ENCODE peak calls at places on chromosome 18, in eight cellular contexts. J, Q, D, T, W, V, S and R are unnamed samples.

GRCh38 chr18:48663931-48664847 is 125.4 kb downstream of the CTIF start:
- DNase-seq in V (peak; percentile 51), W (no peak), J (peak; percentile 88), Q (no peak), S (peak; percentile 57), D (peak; percentile 99), T (peak; percentile 42), R (no peak)

GRCh38 chr18:36186461-36187137 is 698 bp upstream of the MOCOS start:
- DNase-seq in Q (no peak), J (peak; percentile 73), T (peak; percentile 41), W (no peak), V (peak; percentile 65), S (no peak), D (peak; percentile 74), R (no peak)

GRCh38 chr18:8750954-8751415 is 45.6 kb downstream of the MTCL1 start:
- DNase-seq in D (no peak), J (no peak), W (no peak), V (no peak), Q (no peak), T (no peak), S (peak; percentile 81), R (no peak)

GRCh38 chr18:54830260-54830659 is 2.0 kb downstream of the RAB27B start:
- DNase-seq in W (no peak), T (no peak), V (no peak), Q (no peak), S (no peak), D (no peak), J (no peak), R (no peak)

GRCh38 chr18:21914739-21915319 is 174.2 kb downstream of the MIB1 start:
- DNase-seq in J (peak; percentile 85), W (peak; percentile 59), T (peak; percentile 53), D (no peak), V (peak; percentile 46), S (peak; percentile 81), Q (no peak), R (peak; percentile 3)

GRCh38 chr18:29711931-29712330 is 1330.6 kb downstream of the DSC3 start:
- DNase-seq in V (no peak), D (peak; percentile 55), S (no peak), Q (no peak), J (peak; percentile 91), T (no peak), W (no peak), R (no peak)

GRCh38 chr18:3873698-3874495 is 423.9 kb downstream of the TGIF1 start:
- DNase-seq in J (peak; percentile 19), D (no peak), T (no peak), S (no peak), Q (no peak), V (no peak), W (no peak), R (no peak)

GRCh38 chr18:48850891-48851302 is 99.9 kb downstream of the SMAD7 start:
- DNase-seq in W (no peak), D (no peak), Q (no peak), T (no peak), V (no peak), S (no peak), J (no peak), R (no peak)

GRCh38 chr18:57077786-57078552 is 68.9 kb upstream of the BOD1L2 start:
- DNase-seq in Q (peak; percentile 93), V (no peak), D (no peak), W (no peak), T (no peak), J (no peak), S (no peak), R (no peak)

GRCh38 chr18:62399306-62399705 is 74.2 kb downstream of the TNFRSF11A start:
- DNase-seq in T (no peak), W (no peak), V (no peak), Q (no peak), D (no peak), J (no peak), S (no peak), R (no peak)

GRCh38 chr18:11498821-11499220 is 110.6 kb upstream of the SLC35G4 start:
- DNase-seq in J (no peak), D (no peak), S (no peak), T (no peak), Q (no peak), W (no peak), V (no peak), R (no peak)

GRCh38 chr18:58272779-58273500 is 228.9 kb downstream of the NEDD4L start:
- DNase-seq in D (no peak), Q (no peak), W (no peak), T (no peak), J (peak; percentile 40), S (peak; percentile 19), V (no peak), R (no peak)

GRCh38 chr18:58279504-58280158 is 235.6 kb downstream of the NEDD4L start:
- DNase-seq in W (no peak), V (no peak), S (no peak), Q (no peak), T (no peak), J (no peak), D (no peak), R (no peak)

GRCh38 chr18:58280159-58280540 is 236.1 kb downstream of the NEDD4L start:
- DNase-seq in V (no peak), W (no peak), Q (no peak), T (no peak), D (no peak), S (no peak), J (no peak), R (no peak)

GRCh38 chr18:58277457-58277739 is 233.4 kb downstream of the NEDD4L start:
- DNase-seq in Q (no peak), D (no peak), V (no peak), J (no peak), T (no peak), S (no peak), W (no peak), R (no peak)

GRCh38 chr18:58276640-58277456 is 232.8 kb downstream of the NEDD4L start:
- DNase-seq in S (no peak), D (no peak), J (no peak), W (no peak), T (no peak), Q (no peak), V (no peak), R (no peak)
- TF ChIP-seq POLR2AphosphoS5 in S (no peak), D (no peak), J (no peak), W (no peak), T (no peak), Q (no peak), V (no peak), R (no peak)

GRCh38 chr18:78974115-78974740 is 5.4 kb upstream of the SALL3 start:
- DNase-seq in J (peak; percentile 63), V (no peak), D (peak; percentile 64), T (no peak), W (no peak), Q (no peak), S (no peak), R (no peak)
- TF ChIP-seq EZH2 in J (peak; percentile 77), V (no peak), D (peak; percentile 71), T (no peak), W (no peak), Q (no peak), S (peak; percentile 25), R (peak; percentile 17)

GRCh38 chr18:68498185-68498584 is 216.7 kb downstream of the TMX3 start:
- DNase-seq in D (no peak), W (no peak), V (no peak), J (no peak), Q (no peak), T (no peak), S (no peak), R (no peak)

GRCh38 chr18:68489018-68489792 is 225.7 kb downstream of the TMX3 start:
- DNase-seq in W (no peak), D (no peak), V (no peak), Q (no peak), J (peak; percentile 87), S (no peak), T (no peak), R (no peak)

GRCh38 chr18:68499141-68499540 is 215.8 kb downstream of the TMX3 start:
- DNase-seq in Q (no peak), D (no peak), S (no peak), T (no peak), J (no peak), W (no peak), V (no peak), R (no peak)

GRCh38 chr18:68500551-68500950 is 214.4 kb downstream of the TMX3 start:
- DNase-seq in D (no peak), Q (no peak), V (no peak), W (no peak), J (no peak), T (no peak), S (no peak), R (no peak)

DNA sequence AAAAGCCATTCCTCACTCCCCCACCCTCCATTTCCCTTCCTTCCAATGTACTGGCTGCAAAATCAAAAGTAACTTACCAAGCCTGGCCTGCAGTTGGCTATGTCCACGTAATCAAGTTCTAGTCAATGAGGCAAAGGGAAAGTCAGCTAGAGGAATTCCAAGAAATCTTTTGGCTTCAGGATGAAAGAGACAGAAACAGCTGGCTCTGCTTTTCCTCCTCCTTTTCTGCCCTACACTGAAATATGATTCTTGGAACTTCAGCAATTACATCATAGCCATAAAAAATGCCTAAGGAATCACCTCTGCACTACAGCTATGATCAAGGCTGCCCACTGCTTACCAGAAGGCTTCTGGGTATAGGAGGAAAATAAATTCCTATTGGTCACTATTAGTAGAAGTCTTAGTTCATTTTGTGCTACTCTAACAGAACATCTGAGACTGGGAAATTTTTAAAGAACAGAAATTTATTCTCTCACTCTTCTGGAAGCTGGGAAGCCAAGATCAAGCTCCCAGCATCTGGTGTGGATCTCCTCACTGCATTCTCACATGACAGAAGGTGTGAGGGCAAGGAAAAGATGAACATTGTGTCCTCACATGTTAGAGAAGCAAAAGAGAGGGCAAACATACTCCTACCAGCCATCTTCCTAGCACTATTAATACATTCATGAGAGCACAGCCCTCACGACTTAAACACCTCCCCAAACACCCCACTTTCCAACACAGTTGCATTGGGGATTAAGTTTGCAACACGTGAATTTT is 219.9 kb downstream of the TMX3 start:
- DNase-seq in S (no peak), J (peak; percentile 44), Q (no peak), D (no peak), V (no peak), W (no peak), T (no peak), R (no peak)
- TF ChIP-seq POLR2AphosphoS5 in S (no peak), J (no peak), Q (no peak), D (no peak), V (no peak), W (no peak), T (no peak), R (no peak)

GRCh38 chr18:37274988-37275590 is 290.5 kb downstream of the CELF4 start:
- DNase-seq in T (no peak), D (no peak), J (peak; percentile 40), S (no peak), Q (no peak), V (no peak), W (no peak), R (no peak)

GRCh38 chr18:37276111-37276510 is 289.5 kb downstream of the CELF4 start:
- DNase-seq in Q (no peak), T (no peak), J (no peak), S (no peak), V (no peak), D (no peak), W (no peak), R (no peak)

GRCh38 chr18:37277753-37278152 is 287.8 kb downstream of the CELF4 start:
- DNase-seq in D (no peak), Q (no peak), J (no peak), V (no peak), T (no peak), S (no peak), W (no peak), R (no peak)

GRCh38 chr18:37272841-37273240 is 292.8 kb downstream of the CELF4 start:
- DNase-seq in W (no peak), Q (no peak), J (no peak), V (no peak), T (no peak), D (no peak), S (no peak), R (no peak)

GRCh38 chr18:37274309-37274987 is 291.1 kb downstream of the CELF4 start:
- DNase-seq in W (no peak), J (no peak), V (no peak), S (no peak), T (no peak), Q (no peak), D (no peak), R (no peak)
- TF ChIP-seq EZH2 in W (no peak), J (no peak), V (no peak), S (peak; percentile 68), T (no peak), Q (no peak), D (no peak), R (no peak)